ENCODE peak calls at places on chromosomes 13 and 19, in nine cellular contexts. S is psoas muscle, G is brain microvascular endothelial cell, T is left ventricle myocardium inferior, O is BE2C, N is colonic mucosa, U is cardiac fibroblast, E is adrenal gland, I is AG10803. Q is an unnamed sample.

GRCh38 chr19:35977446-35978222 is 17.4 kb upstream of the SDHAF1 start:
- DNase-seq in G (no peak), E (no peak), O (peak; percentile 75), I (no peak), T (no peak), S (no peak), N (no peak), U (no peak), Q (no peak)

GRCh38 chr19:35351441-35352176 is 3.9 kb downstream of the FFAR1 start:
- DNase-seq in U (no peak), I (no peak), N (no peak), O (no peak), G (no peak), S (no peak), E (no peak), T (no peak), Q (no peak)

GRCh38 chr19:56720281-56720680 is 48.7 kb upstream of the ZNF835 start:
- DNase-seq in O (no peak), E (peak; percentile 70), G (no peak), S (peak; percentile 18), U (peak; percentile 1), I (no peak), T (no peak), N (no peak), Q (no peak)

GRCh38 chr19:35991731-35992450 is 3.1 kb upstream of the SDHAF1 start:
- DNase-seq in T (no peak), E (no peak), S (no peak), I (peak; percentile 59), G (no peak), U (no peak), O (no peak), N (no peak), Q (no peak)

GRCh38 chr19:17202249-17202648 is 12.9 kb upstream of the USE1 start:
- DNase-seq in T (no peak), G (no peak), I (no peak), E (no peak), N (no peak), S (no peak), U (no peak), O (no peak), Q (no peak)

GRCh38 chr19:55492362-55492944 is 4.2 kb downstream of the SSC5D start:
- DNase-seq in N (no peak), G (no peak), I (no peak), S (no peak), O (no peak), T (no peak), E (no peak), U (no peak), Q (no peak)

GRCh38 chr13:25699056-25699455 is 327.3 kb downstream of the ATP8A2 start:
- DNase-seq in G (peak; percentile 9), O (no peak), U (no peak), S (no peak), T (no peak), I (no peak), N (no peak), E (peak; percentile 53), Q (no peak)

GRCh38 chr13:112777637-112778406 is 88.0 kb downstream of the ATP11A start:
- DNase-seq in O (no peak), T (no peak), N (no peak), S (no peak), E (no peak), I (no peak), G (no peak), U (no peak), Q (no peak)

GRCh38 chr19:23395041-23395721 is at the start of gene ZNF91:
- DNase-seq in S (peak; percentile 94), U (peak; percentile 97), E (peak; percentile 98), T (peak; percentile 94), G (peak; percentile 98), I (peak; percentile 95), O (peak; percentile 94), N (peak; percentile 98), Q (peak; percentile 82)

GRCh38 chr13:26019881-26020535 is 31.8 kb downstream of the SHISA2 start:
- DNase-seq in O (no peak), I (peak; percentile 89), S (no peak), U (peak; percentile 68), E (no peak), G (peak; percentile 72), T (no peak), N (no peak), Q (peak; percentile 52)

GRCh38 chr19:39263912-39264305 is 4.3 kb upstream of the IFNL2 start:
- DNase-seq in I (no peak), G (no peak), U (no peak), N (no peak), E (no peak), T (no peak), O (no peak), S (no peak), Q (no peak)

GRCh38 chr13:73792796-73793195 is 341.4 kb downstream of the KLF12 start:
- DNase-seq in S (no peak), T (no peak), O (no peak), E (no peak), I (no peak), G (no peak), N (no peak), U (no peak), Q (no peak)

GRCh38 chr19:28836366-28836765 is 376.6 kb downstream of the UQCRFS1 start:
- DNase-seq in U (no peak), I (no peak), N (no peak), E (no peak), T (no peak), S (no peak), O (no peak), G (no peak), Q (no peak)

GRCh38 chr13:51469790-51470189 is 17.0 kb upstream of the INTS6 start:
- DNase-seq in T (no peak), N (no peak), E (no peak), S (no peak), O (no peak), I (no peak), U (no peak), G (no peak), Q (no peak)
- H3K4me3 ChIP-seq in T (no peak overlapping the region), N (no peak overlapping the region), E (no peak overlapping the region), S (no peak overlapping the region), O (no peak overlapping the region), I (no peak overlapping the region), U (no peak overlapping the region), G (no peak overlapping the region), Q (no peak overlapping the region)

DNA sequence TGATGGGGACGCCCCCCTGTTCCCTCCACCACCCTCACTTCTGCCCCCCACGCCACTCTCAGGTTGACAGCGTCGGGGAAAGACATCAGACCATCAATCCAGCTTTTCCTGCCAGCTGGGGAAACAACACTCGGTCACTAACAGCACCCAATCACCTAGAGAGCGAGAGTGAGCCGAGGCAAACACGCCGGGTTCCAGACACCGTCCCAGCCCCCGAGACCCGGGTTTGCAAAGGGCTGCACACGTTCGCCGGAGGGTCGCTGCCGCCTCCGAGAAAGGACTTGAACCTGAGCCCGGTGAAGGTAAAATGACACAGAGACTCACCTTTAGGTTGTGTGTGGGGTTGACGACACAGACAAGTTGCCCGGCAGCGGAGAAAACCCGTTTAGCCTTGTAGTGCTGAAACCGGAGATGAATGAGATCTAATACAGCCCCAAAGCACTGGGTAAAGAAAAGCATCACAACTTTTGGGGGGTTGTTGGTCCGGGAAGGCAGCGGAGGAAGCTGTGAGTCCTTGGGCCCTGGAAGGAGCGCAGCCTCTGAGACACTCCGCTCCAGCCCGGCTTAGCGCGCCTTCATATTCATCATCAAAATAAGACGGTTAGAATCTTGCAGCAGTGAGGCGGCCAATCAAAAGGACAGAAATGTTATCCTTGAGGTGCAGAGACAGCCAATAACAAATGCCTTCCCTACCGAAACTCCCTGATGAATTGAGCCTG is at the start of gene SIAH3:
- DNase-seq in U (peak; percentile 20), T (no peak), S (no peak), G (peak; percentile 51), N (no peak), O (no peak), I (no peak), E (peak; percentile 20), Q (no peak)
- H3K4me3 ChIP-seq in U (no peak within 1 kb of the TSS), T (peak within 1 kb of the TSS; percentile 58), S (peak within 1 kb of the TSS; percentile 63), G (peak within 1 kb of the TSS; percentile 55), N (peak within 1 kb of the TSS; percentile 19), O (peak within 1 kb of the TSS; percentile 45), I (no peak within 1 kb of the TSS), E (peak within 1 kb of the TSS; percentile 50), Q (no peak within 1 kb of the TSS)

DNA sequence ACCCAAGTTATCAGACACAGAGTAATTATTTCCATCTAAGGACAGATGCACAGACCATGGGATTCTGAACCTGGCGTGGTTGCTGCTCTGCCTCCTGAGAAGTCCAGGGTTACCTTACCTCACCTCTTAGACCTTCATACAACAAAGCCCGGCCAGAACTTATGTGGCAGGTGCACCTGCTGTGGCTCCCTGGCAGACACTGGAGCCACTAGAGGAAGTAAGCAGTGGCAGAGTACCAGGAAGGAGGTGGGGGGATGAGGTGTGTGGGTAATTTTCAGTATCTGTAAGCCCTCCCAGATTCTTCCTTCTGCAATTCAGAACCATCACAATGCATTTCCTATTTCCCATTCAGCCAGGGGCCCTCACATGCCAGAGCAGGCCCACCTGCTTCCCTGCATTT is 106.1 kb upstream of the DOCK9 start:
- DNase-seq in E (no peak), U (no peak), S (no peak), I (no peak), T (no peak), N (no peak), O (no peak), G (no peak), Q (no peak)
- H3K4me3 ChIP-seq in E (no peak overlapping the region), U (no peak overlapping the region), S (no peak overlapping the region), I (no peak overlapping the region), T (no peak overlapping the region), N (no peak overlapping the region), O (no peak overlapping the region), G (no peak overlapping the region), Q (no peak overlapping the region)

GRCh38 chr19:2865334-2866221 is 1.6 kb upstream of the ZNF556 start:
- DNase-seq in T (no peak), E (no peak), I (no peak), O (no peak), U (no peak), N (no peak), S (no peak), G (no peak), Q (no peak)

GRCh38 chr19:2869618-2870017 is 2.5 kb downstream of the ZNF556 start:
- DNase-seq in N (no peak), G (no peak), S (no peak), U (no peak), T (no peak), O (no peak), E (no peak), I (no peak), Q (no peak)

GRCh38 chr19:2867025-2867991 is at the start of gene ZNF556:
- DNase-seq in I (peak; percentile 91), G (no peak), E (peak; percentile 9), O (peak; percentile 98), U (no peak), N (no peak), T (no peak), S (peak; percentile 59), Q (no peak)

GRCh38 chr19:2863818-2864217 is 3.3 kb upstream of the ZNF556 start:
- DNase-seq in G (no peak), T (no peak), E (no peak), O (no peak), N (no peak), U (no peak), I (no peak), S (no peak), Q (no peak)

DNA sequence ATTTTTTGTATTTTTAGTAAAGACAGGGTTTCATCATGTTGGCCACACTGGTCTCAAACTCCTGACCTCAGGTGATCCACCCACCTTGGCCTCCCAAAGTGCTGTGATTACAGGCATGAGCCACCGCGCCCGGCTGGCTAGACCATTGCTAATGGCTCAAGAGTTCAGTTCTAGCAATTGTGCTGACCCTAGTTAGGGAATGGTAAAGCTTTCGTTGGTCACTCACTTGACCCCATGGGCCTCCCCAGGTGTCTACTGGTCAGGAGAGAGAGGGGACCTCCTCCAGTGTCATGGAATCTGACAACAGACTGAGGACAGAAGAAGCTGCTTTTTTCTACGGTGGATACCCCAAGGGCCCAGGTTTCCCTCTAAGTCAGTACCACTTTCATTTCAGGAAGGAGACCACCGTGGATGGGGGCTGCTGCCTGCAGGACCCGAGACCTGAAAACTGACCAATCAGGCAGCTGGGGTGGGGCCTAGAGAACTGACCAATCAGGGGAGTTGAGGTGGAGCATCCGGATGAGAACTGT is 575 bp upstream of the ZNF556 start:
- DNase-seq in N (no peak), G (no peak), I (no peak), O (no peak), E (no peak), S (no peak), T (no peak), U (no peak), Q (no peak)
- H3K4me3 ChIP-seq in N (no peak overlapping the region), G (no peak overlapping the region), I (peak overlapping the region; percentile 17), O (peak overlapping the region; percentile 38), E (no peak overlapping the region), S (peak overlapping the region; percentile 24), T (no peak overlapping the region), U (no peak overlapping the region), Q (no peak overlapping the region)